ENCODE peak calls at places on chromosomes 12 and 14, in seven cellular contexts. Z, J, T, H, A, G and E are unnamed samples.

GRCh38 chr14:101118746-101119610 is 215.5 kb upstream of the RTL1 start:
- DNase-seq in H (no peak), T (no peak), Z (no peak), G (no peak), J (no peak), A (no peak), E (no peak)

GRCh38 chr12:29073631-29074239 is 75.3 kb upstream of the FAR2 start:
- DNase-seq in J (no peak), H (no peak), Z (peak), T (peak), G (peak), A (peak), E (no peak)

GRCh38 chr12:19018302-19018980 is 111.1 kb upstream of the PLEKHA5 start:
- DNase-seq in J (no peak), Z (peak), G (no peak), H (no peak), A (no peak), T (no peak), E (no peak)

GRCh38 chr14:58884442-58884841 is 246.7 kb downstream of the DACT1 start:
- DNase-seq in J (no peak), H (no peak), G (no peak), A (no peak), Z (no peak), T (peak), E (no peak)

GRCh38 chr12:89863332-89863938 is 154.8 kb upstream of the ATP2B1 start:
- DNase-seq in T (no peak), J (peak), G (no peak), A (peak), Z (no peak), H (peak), E (peak)

GRCh38 chr14:45492876-45493275 is 239.9 kb upstream of the MIS18BP1 start:
- DNase-seq in G (no peak), H (no peak), A (no peak), T (no peak), Z (no peak), J (no peak), E (no peak)

GRCh38 chr14:56378474-56378873 is 201.1 kb upstream of the TMEM260 start:
- DNase-seq in T (no peak), A (no peak), J (no peak), Z (peak), G (peak), H (no peak), E (no peak)

GRCh38 chr14:93861846-93862641 is 65.1 kb upstream of the FAM181A start:
- DNase-seq in H (no peak), J (no peak), A (no peak), Z (no peak), T (no peak), G (no peak), E (no peak)